ENCODE peak calls at places on chromosome 20, in four cellular contexts. F is fibroblast of lung, V is OCI-LY7, J is mammary epithelial cell. P is an unnamed sample.

GRCh38 chr20:64106435-64106961 is 867 bp downstream of the NPBWR2 start:
- DNase-seq in F (no peak), V (no peak), J (no peak), P (no peak)

GRCh38 chr20:62921119-62921687 is 5.1 kb downstream of the DIDO1 start:
- DNase-seq in F (peak), V (peak), J (peak), P (peak)

GRCh38 chr20:57211949-57212889 is 54.2 kb downstream of the BMP7 start:
- DNase-seq in F (peak), V (no peak), J (peak), P (peak)

GRCh38 chr20:4472906-4473305 is 248.8 kb upstream of the PRND start:
- DNase-seq in F (peak), V (no peak), J (no peak), P (no peak)

GRCh38 chr20:5865604-5866003 is 84.7 kb downstream of the TRMT6 start:
- DNase-seq in F (no peak), V (no peak), J (peak), P (no peak)

GRCh38 chr20:63624486-63624885 is 2.4 kb downstream of the GMEB2 start:
- DNase-seq in F (peak), V (no peak), J (no peak), P (peak)

GRCh38 chr20:3563548-3564177 is 92.8 kb downstream of the ATRN start:
- DNase-seq in F (peak), V (peak), J (peak), P (peak)

GRCh38 chr20:47111576-47111975 is 216.9 kb downstream of the EYA2 start:
- DNase-seq in F (no peak), V (no peak), J (no peak), P (no peak)

GRCh38 chr20:45959126-45959525 is 12.9 kb downstream of the ZNF335 start:
- DNase-seq in F (no peak), V (no peak), J (no peak), P (no peak)

GRCh38 chr20:46487628-46488027 is 25.7 kb downstream of the ZNF334 start:
- DNase-seq in F (no peak), V (no peak), J (no peak), P (no peak)

GRCh38 chr20:45842169-45842812 is 8.7 kb downstream of the SNX21 start:
- DNase-seq in F (peak), V (peak), J (no peak), P (peak)

GRCh38 chr20:58956078-58956477 is 25.0 kb upstream of the NELFCD start:
- DNase-seq in F (no peak), V (no peak), J (no peak), P (no peak)

GRCh38 chr20:9038791-9039190 is 30.1 kb upstream of the PLCB4 start:
- DNase-seq in F (peak), V (no peak), J (no peak), P (peak)

GRCh38 chr20:61560361-61560853 is 308.3 kb downstream of the CDH4 start:
- DNase-seq in F (peak), V (no peak), J (peak), P (no peak)

GRCh38 chr20:839015-839414 is 5.5 kb downstream of the FAM110A start:
- DNase-seq in F (no peak), V (no peak), J (no peak), P (no peak)

GRCh38 chr20:51339721-51340450 is 202.6 kb downstream of the NFATC2 start:
- DNase-seq in F (no peak), V (no peak), J (no peak), P (peak)

GRCh38 chr20:1177680-1178079 is 7.1 kb downstream of the TMEM74B start:
- DNase-seq in F (no peak), V (no peak), J (no peak), P (peak)

GRCh38 chr20:40945754-40946451 is 82.7 kb upstream of the TOP1 start:
- DNase-seq in F (peak), V (peak), J (no peak), P (peak)

GRCh38 chr20:63308218-63308911 is 15.4 kb downstream of the COL20A1 start:
- DNase-seq in F (no peak), V (no peak), J (no peak), P (no peak)

GRCh38 chr20:63130654-63131577 is 85.0 kb downstream of the YTHDF1 start:
- DNase-seq in F (no peak), V (no peak), J (no peak), P (no peak)

GRCh38 chr20:34553366-34553867 is 5.1 kb upstream of the MAP1LC3A start:
- DNase-seq in F (peak), V (no peak), J (no peak), P (no peak)

GRCh38 chr20:58851221-58851968 is 693 bp upstream of the GNAS-AS1 start:
- DNase-seq in F (no peak), V (no peak), J (no peak), P (no peak)

GRCh38 chr20:49993301-49993751 is 10.5 kb downstream of the SNAI1 start:
- DNase-seq in F (peak), V (peak), J (no peak), P (no peak)

GRCh38 chr20:57627972-57628650 is 7.9 kb upstream of the ZBP1 start:
- DNase-seq in F (peak), V (peak), J (no peak), P (no peak)

GRCh38 chr20:56003966-56004365 is 1.4 kb downstream of the CBLN4 start:
- DNase-seq in F (no peak), V (no peak), J (peak), P (no peak)

GRCh38 chr20:17227199-17227535 is 327 bp downstream of the PCSK2 start:
- DNase-seq in F (no peak), V (no peak), J (no peak), P (no peak)

GRCh38 chr20:6122111-6122872 is 538 bp downstream of the FERMT1 start:
- DNase-seq in F (peak), V (no peak), J (peak), P (peak)

GRCh38 chr20:54723723-54724122 is 248.3 kb downstream of the DOK5 start:
- DNase-seq in F (no peak), V (no peak), J (no peak), P (no peak)

GRCh38 chr20:58722877-58723627 is 30.5 kb downstream of the NPEPL1 start:
- DNase-seq in F (no peak), V (no peak), J (no peak), P (no peak)

GRCh38 chr20:38779247-38780097 is 26.0 kb upstream of the PPP1R16B start:
- DNase-seq in F (no peak), V (no peak), J (peak), P (no peak)

GRCh38 chr20:57991211-57991841 is 237.1 kb downstream of the ANKRD60 start:
- DNase-seq in F (no peak), V (no peak), J (peak), P (no peak)

GRCh38 chr20:8449120-8449519 is 317.1 kb downstream of the PLCB1 start:
- DNase-seq in F (no peak), V (no peak), J (no peak), P (peak)

GRCh38 chr20:43721429-43722152 is 5.2 kb downstream of the GTSF1L start:
- DNase-seq in F (no peak), V (peak), J (no peak), P (no peak)

GRCh38 chr20:5654557-5654956 is 95.6 kb upstream of the SHLD1 start:
- DNase-seq in F (peak), V (no peak), J (peak), P (peak)

GRCh38 chr20:34525709-34526416 is 9.6 kb downstream of the DYNLRB1 start:
- DNase-seq in F (peak), V (no peak), J (peak), P (peak)

GRCh38 chr20:34540596-34541263 is 17.8 kb upstream of the MAP1LC3A start:
- DNase-seq in F (no peak), V (no peak), J (no peak), P (no peak)

GRCh38 chr20:46900068-46900467 is 5.4 kb downstream of the EYA2 start:
- DNase-seq in F (no peak), V (peak), J (no peak), P (no peak)

GRCh38 chr20:19791887-19792286 is 33.8 kb downstream of the RIN2 start:
- DNase-seq in F (no peak), V (no peak), J (no peak), P (no peak)

GRCh38 chr20:51735728-51736600 is 32.2 kb downstream of the ATP9A start:
- DNase-seq in F (no peak), V (no peak), J (no peak), P (no peak)

GRCh38 chr20:1001981-1002681 is at the start of gene RSPO4:
- DNase-seq in F (no peak), V (no peak), J (no peak), P (no peak)

DNA sequence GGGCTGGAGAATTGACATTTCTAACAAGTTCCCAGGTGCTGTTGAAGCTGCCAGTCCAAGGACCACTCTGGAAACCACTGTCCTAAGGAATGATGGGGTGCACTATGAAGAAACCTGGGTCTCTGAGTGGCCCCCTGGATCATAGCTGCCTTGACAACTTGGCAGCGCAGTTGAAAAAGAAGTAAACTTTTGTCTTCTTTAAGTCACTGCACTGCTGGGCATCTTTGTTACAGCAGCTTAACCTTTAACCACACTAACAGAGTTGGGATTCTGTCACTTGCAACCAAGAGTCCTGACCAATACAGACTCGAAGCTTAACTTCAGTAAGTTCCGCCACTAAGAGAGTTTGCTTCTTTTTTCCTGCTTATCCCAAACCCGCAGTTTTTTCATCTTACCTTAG is 8.5 kb upstream of the KCNK15 start:
- DNase-seq in F (no peak), V (no peak), J (no peak), P (no peak)
- H2AFZ ChIP-seq in F (no peak), V (peak), J (peak), P (no peak)

GRCh38 chr20:10322073-10323012 is 103.7 kb downstream of the SNAP25 start:
- DNase-seq in F (no peak), V (no peak), J (no peak), P (no peak)
- H2AFZ ChIP-seq in F (no peak), V (no peak), J (no peak), P (no peak)

DNA sequence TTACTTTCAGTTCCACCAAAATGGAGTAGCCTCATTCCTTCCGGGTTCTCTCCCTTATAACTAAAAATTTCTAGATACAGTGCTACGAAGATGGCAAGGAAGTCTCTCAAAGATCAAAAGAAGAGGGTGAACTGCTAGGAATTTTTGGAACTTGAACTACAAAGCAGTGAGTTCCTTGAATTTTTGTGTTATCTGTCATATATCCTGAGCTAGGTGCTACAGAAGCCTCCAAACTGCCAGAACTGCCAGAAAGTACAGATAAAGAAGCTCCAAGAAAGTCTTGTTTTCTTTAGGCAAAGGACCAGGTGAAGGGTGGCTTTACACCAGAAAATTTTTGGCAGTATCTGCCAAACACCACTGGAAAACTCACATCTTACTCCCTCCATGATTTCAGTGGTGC is 218.8 kb upstream of the FLRT3 start:
- DNase-seq in F (no peak), V (no peak), J (no peak), P (no peak)
- H2AFZ ChIP-seq in F (no peak), V (no peak), J (peak), P (no peak)

GRCh38 chr20:23507346-23507745 is 16.4 kb downstream of the CST8 start:
- DNase-seq in F (no peak), V (no peak), J (no peak), P (no peak)

GRCh38 chr20:23510000-23510590 is 19.2 kb downstream of the CST8 start:
- DNase-seq in F (no peak), V (no peak), J (no peak), P (no peak)

GRCh38 chr20:23508449-23508848 is 17.5 kb downstream of the CST8 start:
- DNase-seq in F (no peak), V (no peak), J (no peak), P (no peak)

GRCh38 chr20:23508896-23509579 is 18.1 kb downstream of the CST8 start:
- DNase-seq in F (no peak), V (no peak), J (no peak), P (no peak)

DNA sequence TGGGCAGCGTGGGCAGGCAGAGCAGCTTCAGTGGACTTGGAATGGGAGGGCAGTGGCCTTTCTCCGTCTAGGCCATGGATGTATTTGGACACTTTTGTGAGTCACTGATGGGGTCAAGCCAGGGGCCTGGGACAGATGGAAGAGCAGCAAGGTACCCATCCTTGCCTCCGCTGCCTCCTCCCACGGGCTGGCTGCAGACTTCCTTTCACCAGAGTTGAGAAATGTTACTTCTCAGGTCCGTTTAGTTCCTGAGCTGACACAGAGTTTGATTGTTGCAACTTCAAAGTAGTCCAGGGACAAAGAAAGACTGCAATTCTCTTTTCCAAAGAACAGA is 18.6 kb downstream of the CST8 start:
- DNase-seq in F (no peak), V (no peak), J (no peak), P (no peak)
- H2AFZ ChIP-seq in F (no peak), V (no peak), J (no peak), P (no peak)

P was measured in mesenchymal stem cell.